ENCODE peak calls at places on chromosomes 12 and 14, in five cellular contexts. I is H9, M is PC-9, T is IMR-90, R is neuronal stem cell. K is an unnamed sample.

GRCh38 chr12:7915911-7916403 is 20.0 kb downstream of the SLC2A3 start:
- DNase-seq in I (peak; percentile 72), M (no peak), T (no peak), R (no peak), K (no peak)

GRCh38 chr12:2456122-2456812 is 338.5 kb upstream of the FKBP4 start:
- DNase-seq in I (no peak), M (no peak), T (no peak), R (no peak), K (no peak)

GRCh38 chr12:51980051-51980808 is 26.5 kb upstream of the TAMALIN start:
- DNase-seq in I (peak; percentile 69), M (peak; percentile 43), T (peak; percentile 63), R (peak; percentile 75), K (peak; percentile 42)

GRCh38 chr12:14270392-14270791 is 95.1 kb upstream of the ATF7IP start:
- DNase-seq in I (no peak), M (no peak), T (no peak), R (no peak), K (no peak)

GRCh38 chr12:13000616-13000934 is 510 bp upstream of the HEBP1 start:
- DNase-seq in I (no peak), M (no peak), T (no peak), R (no peak), K (no peak)

GRCh38 chr14:96139879-96140278 is 64.8 kb upstream of the BDKRB2 start:
- DNase-seq in I (no peak), M (no peak), T (peak; percentile 84), R (no peak), K (peak; percentile 52)

GRCh38 chr12:24839268-24839791 is 109.6 kb downstream of the BCAT1 start:
- DNase-seq in I (no peak), M (no peak), T (no peak), R (no peak), K (no peak)

GRCh38 chr14:87049886-87050820 is 942.8 kb downstream of the GALC start:
- DNase-seq in I (peak; percentile 54), M (peak; percentile 1), T (peak; percentile 47), R (no peak), K (peak; percentile 18)

GRCh38 chr12:124678421-124678893 is 111.0 kb upstream of the NCOR2 start:
- DNase-seq in I (no peak), M (no peak), T (no peak), R (no peak), K (no peak)

GRCh38 chr12:7205091-7205490 is 15.6 kb downstream of the PEX5 start:
- DNase-seq in I (no peak), M (no peak), T (no peak), R (no peak), K (no peak)

GRCh38 chr14:35247777-35248475 is 44.3 kb upstream of the PSMA6 start:
- DNase-seq in I (no peak), M (no peak), T (peak; percentile 49), R (no peak), K (no peak)

GRCh38 chr14:95264271-95264973 is 55.3 kb downstream of the CLMN start:
- DNase-seq in I (peak; percentile 3), M (no peak), T (no peak), R (no peak), K (no peak)

GRCh38 chr14:74618078-74618952 is 6.3 kb upstream of the LTBP2 start:
- DNase-seq in I (no peak), M (peak; percentile 67), T (peak; percentile 74), R (no peak), K (peak; percentile 70)

GRCh38 chr12:119072463-119072862 is 91.1 kb downstream of the SRRM4 start:
- DNase-seq in I (no peak), M (no peak), T (no peak), R (no peak), K (no peak)

GRCh38 chr14:65277027-65277426 is 135.5 kb upstream of the FUT8 start:
- DNase-seq in I (no peak), M (no peak), T (peak; percentile 58), R (no peak), K (peak; percentile 46)

GRCh38 chr12:123050331-123050809 is 69.9 kb downstream of the ARL6IP4 start:
- DNase-seq in I (no peak), M (no peak), T (peak; percentile 75), R (no peak), K (peak; percentile 70)

GRCh38 chr12:47942327-47943230 is 20.8 kb upstream of the TMEM106C start:
- DNase-seq in I (peak; percentile 87), M (no peak), T (no peak), R (no peak), K (no peak)

GRCh38 chr14:28651148-28651547 is 115.4 kb upstream of the FOXG1 start:
- DNase-seq in I (no peak), M (no peak), T (peak; percentile 5), R (no peak), K (peak; percentile 49)

GRCh38 chr12:124231980-124232653 is 62.8 kb upstream of the RFLNA start:
- DNase-seq in I (no peak), M (no peak), T (no peak), R (no peak), K (no peak)

GRCh38 chr12:27595231-27595642 is 71.2 kb downstream of the PPFIBP1 start:
- DNase-seq in I (no peak), M (no peak), T (peak; percentile 89), R (peak; percentile 54), K (peak; percentile 87)

GRCh38 chr14:69818760-69819191 is 21.7 kb upstream of the SLC10A1 start:
- DNase-seq in I (peak; percentile 68), M (peak; percentile 53), T (peak; percentile 60), R (peak; percentile 87), K (peak; percentile 69)

GRCh38 chr14:51240804-51241380 is 845 bp downstream of the TMX1 start:
- DNase-seq in I (no peak), M (no peak), T (no peak), R (no peak), K (no peak)

GRCh38 chr14:75981426-75981825 is 369 bp downstream of the TGFB3 start:
- DNase-seq in I (peak; percentile 58), M (no peak), T (no peak), R (peak; percentile 37), K (peak; percentile 35)
- H3K27ac ChIP-seq in I (no peak overlapping the region), M (no peak overlapping the region), T (peak overlapping the region; percentile 66), R (no peak overlapping the region), K (peak overlapping the region; percentile 82)

DNA sequence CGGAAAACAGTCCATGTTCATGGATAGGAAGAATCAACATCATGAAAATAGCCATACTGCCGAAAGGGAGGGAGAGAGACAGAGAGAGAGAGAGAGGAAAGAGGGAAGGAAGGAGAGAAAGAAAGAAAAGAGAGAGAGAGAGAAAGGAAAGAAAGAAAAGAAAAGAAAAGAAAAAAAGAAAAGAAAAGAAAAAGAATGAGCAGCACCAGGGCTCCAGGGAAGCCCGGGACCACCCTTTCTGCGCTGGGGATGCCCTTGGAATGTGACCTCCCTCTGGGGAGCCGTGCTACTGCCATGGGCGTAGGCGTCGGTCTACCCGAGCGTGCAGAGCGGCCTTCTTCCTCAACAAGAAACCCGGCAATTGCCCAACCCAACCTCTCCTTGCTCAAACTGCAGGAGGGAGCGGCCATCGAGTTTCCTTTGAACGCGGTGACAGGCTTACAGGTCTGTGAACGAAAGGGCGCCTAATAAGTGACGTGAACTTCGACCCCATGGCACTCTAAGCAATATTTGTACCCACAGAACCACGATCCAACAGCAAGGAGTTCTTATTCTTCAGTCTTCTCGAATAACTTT is 16.9 kb downstream of the OR6S1 start:
- DNase-seq in I (peak; percentile 85), M (peak; percentile 34), T (peak; percentile 60), R (no peak), K (peak; percentile 67)
- H2AFZ ChIP-seq in I (no peak overlapping the region), M (peak overlapping the region; percentile 79), T (peak overlapping the region; percentile 70), R (peak overlapping the region; percentile 53), K (peak overlapping the region; percentile 51)

DNA sequence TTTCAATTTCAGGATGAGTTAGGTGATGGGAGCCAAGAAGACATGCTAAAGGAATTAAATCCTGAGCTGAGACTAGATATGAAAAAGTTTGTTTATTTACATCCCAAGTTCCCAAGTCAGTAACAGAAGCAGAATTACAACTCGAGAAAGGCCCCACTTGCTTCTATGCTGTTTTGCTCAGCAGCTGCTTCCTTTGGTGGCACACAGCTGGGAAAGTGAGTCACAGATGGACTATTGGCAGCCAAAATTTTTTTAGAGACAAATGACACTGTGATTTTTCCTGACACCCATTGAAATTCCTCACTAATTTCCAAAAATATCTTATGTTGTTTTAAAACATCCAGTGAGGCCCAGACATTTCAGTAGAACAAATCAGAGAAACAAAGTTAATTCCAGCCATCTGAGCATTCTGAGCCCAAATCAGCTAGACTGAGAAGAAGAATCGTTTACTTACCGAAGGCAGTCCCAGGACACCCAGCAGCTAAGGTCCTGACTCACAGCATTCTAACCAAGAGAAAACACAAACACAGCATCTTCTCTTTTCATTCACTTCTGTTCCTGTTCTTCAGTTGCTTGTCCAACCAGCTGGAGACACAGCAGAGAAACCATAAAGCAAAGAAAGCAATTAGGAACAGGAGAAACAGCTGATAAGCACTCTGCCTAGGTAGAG is 188.3 kb downstream of the DAD1 start:
- DNase-seq in I (no peak), M (no peak), T (no peak), R (no peak), K (peak; percentile 32)
- H3K4me2 ChIP-seq in I (no peak overlapping the region), M (no peak overlapping the region), T (no peak overlapping the region), R (no peak overlapping the region), K (no peak overlapping the region)

DNA sequence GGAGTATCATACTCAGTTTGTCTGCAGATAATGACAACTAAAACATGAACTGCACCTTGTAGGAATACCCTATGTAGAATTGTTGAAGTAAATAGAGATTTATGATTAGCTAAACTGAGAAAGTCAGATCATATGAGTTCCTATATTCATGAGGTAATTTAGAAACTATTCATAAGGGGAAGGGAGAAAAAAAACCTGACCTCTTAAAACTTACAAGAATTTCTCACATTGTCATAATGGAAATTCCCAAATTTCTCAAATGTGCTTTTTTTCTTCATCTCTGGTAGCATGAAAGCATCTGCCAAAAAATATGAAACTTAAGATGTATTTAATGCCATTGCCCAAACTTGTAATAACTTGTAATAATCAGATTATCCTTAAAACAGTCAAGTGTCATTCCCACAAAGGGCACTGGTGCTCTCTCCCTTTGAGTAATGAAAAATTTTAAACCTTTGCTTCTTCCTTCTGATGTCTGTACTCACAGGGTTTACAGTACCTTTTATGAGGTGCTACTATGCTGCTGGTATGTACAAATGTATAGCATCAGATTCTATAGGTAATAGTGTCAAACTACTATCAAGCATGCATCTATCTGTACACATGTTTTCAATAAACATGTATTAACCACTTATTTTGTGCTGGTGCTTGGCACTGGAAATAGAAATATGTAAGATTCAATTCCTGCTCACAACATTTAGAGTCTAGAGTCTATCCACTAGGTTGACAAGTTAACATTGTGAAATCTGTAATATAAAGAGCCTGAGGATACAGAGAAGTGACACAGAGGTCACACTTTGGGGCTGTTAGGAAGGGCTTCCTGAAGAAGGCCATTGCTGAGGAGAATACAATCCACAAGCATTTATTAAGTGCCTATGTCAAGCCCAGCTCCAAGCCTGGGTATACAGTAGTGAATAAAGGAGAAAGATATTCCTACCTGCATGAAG is 17.4 kb upstream of the DRAM1 start:
- DNase-seq in I (no peak), M (no peak), T (peak; percentile 76), R (no peak), K (no peak)
- H3K27ac ChIP-seq in I (no peak overlapping the region), M (peak overlapping the region; percentile 7), T (no peak overlapping the region), R (no peak overlapping the region), K (no peak overlapping the region)

GRCh38 chr12:48996794-48997718 is 2.1 kb downstream of the DDN start:
- DNase-seq in I (peak; percentile 89), M (peak; percentile 73), T (peak; percentile 67), R (no peak), K (peak; percentile 68)

GRCh38 chr12:48997719-48998496 is 1.3 kb downstream of the DDN start:
- DNase-seq in I (peak; percentile 79), M (peak; percentile 52), T (no peak), R (no peak), K (no peak)

GRCh38 chr12:48999371-49000131 is at the start of gene DDN:
- DNase-seq in I (peak; percentile 61), M (no peak), T (peak; percentile 52), R (no peak), K (peak; percentile 17)

GRCh38 chr12:49000346-49000745 is 1.2 kb upstream of the DDN start:
- DNase-seq in I (peak; percentile 14), M (no peak), T (no peak), R (no peak), K (no peak)

GRCh38 chr12:48998497-48999353 is 450 bp downstream of the DDN start:
- DNase-seq in I (peak; percentile 65), M (no peak), T (peak; percentile 30), R (no peak), K (no peak)
- H2AFZ ChIP-seq in I (no peak overlapping the region), M (peak overlapping the region; percentile 82), T (peak overlapping the region; percentile 85), R (peak overlapping the region; percentile 99), K (no peak overlapping the region)

K was measured in fibroblast of lung.